ENCODE peak calls at places on chromosome 16, in four cellular contexts. A, P, S and L are unnamed samples.

GRCh38 chr16:2713985-2714774 is 5.8 kb downstream of the PRSS27 start:
- DNase-seq in A (no peak), P (no peak), S (no peak), L (no peak)

GRCh38 chr16:46632778-46633733 is 11.9 kb upstream of the SHCBP1 start:
- DNase-seq in A (no peak), P (no peak), S (no peak), L (no peak)

GRCh38 chr16:78984324-78984723 is 616.2 kb downstream of the MAF start:
- DNase-seq in A (no peak), P (no peak), S (no peak), L (no peak)

GRCh38 chr16:80063028-80063767 is 462.7 kb upstream of the MAF start:
- DNase-seq in A (no peak), P (no peak), S (no peak), L (no peak)

GRCh38 chr16:609984-610383 is 20.1 kb downstream of the RAB40C start:
- DNase-seq in A (no peak), P (no peak), S (no peak), L (no peak)

GRCh38 chr16:78324649-78325274 is 225.3 kb downstream of the WWOX start:
- DNase-seq in A (no peak), P (no peak), S (no peak), L (no peak)

GRCh38 chr16:57882797-57883196 is 80.5 kb upstream of the KIFC3 start:
- DNase-seq in A (no peak), P (no peak), S (no peak), L (no peak)

GRCh38 chr16:67547423-67548264 is 14.7 kb upstream of the CTCF start:
- DNase-seq in A (no peak), P (no peak), S (no peak), L (peak)

GRCh38 chr16:21121150-21121549 is 29.5 kb downstream of the DNAH3 start:
- DNase-seq in A (no peak), P (no peak), S (no peak), L (no peak)

GRCh38 chr16:78269251-78269650 is 169.8 kb downstream of the WWOX start:
- DNase-seq in A (no peak), P (no peak), S (no peak), L (no peak)

GRCh38 chr16:47278571-47278970 is 134.8 kb upstream of the NETO2 start:
- DNase-seq in A (no peak), P (no peak), S (no peak), L (no peak)

GRCh38 chr16:27851586-27851985 is 211.9 kb downstream of the GSG1L start:
- DNase-seq in A (no peak), P (no peak), S (no peak), L (peak)

GRCh38 chr16:86722970-86723369 is 144.6 kb downstream of the FOXL1 start:
- DNase-seq in A (no peak), P (no peak), S (no peak), L (no peak)

GRCh38 chr16:67236551-67237395 is 9.8 kb downstream of the TMEM208 start:
- DNase-seq in A (no peak), P (no peak), S (peak), L (peak)

GRCh38 chr16:57859331-57859730 is 57.0 kb upstream of the KIFC3 start:
- DNase-seq in A (no peak), P (no peak), S (no peak), L (no peak)

GRCh38 chr16:11636172-11636721 is 32.0 kb upstream of the SNN start:
- DNase-seq in A (peak), P (no peak), S (no peak), L (no peak)

GRCh38 chr16:2528161-2529060 is 2.8 kb downstream of the CEMP1 start:
- DNase-seq in A (no peak), P (no peak), S (no peak), L (peak)

GRCh38 chr16:11139624-11140375 is 116.2 kb downstream of the SOCS1 start:
- DNase-seq in A (no peak), P (no peak), S (peak), L (no peak)

GRCh38 chr16:69872888-69873287 is 78.2 kb upstream of the CLEC18A start:
- DNase-seq in A (no peak), P (no peak), S (no peak), L (no peak)

GRCh38 chr16:17607624-17608023 is 136.9 kb upstream of the XYLT1 start:
- DNase-seq in A (no peak), P (no peak), S (no peak), L (no peak)

GRCh38 chr16:2282262-2282661 is 14.3 kb upstream of the RNPS1 start:
- DNase-seq in A (no peak), P (no peak), S (no peak), L (no peak)

GRCh38 chr16:6967796-6968195 is 364.8 kb upstream of the RBFOX1 start:
- DNase-seq in A (no peak), P (no peak), S (no peak), L (no peak)

GRCh38 chr16:86075839-86076440 is 177.0 kb downstream of the IRF8 start:
- DNase-seq in A (no peak), P (no peak), S (no peak), L (peak)

GRCh38 chr16:29726845-29727379 is 18.9 kb downstream of the C16orf54 start:
- DNase-seq in A (no peak), P (no peak), S (no peak), L (peak)

GRCh38 chr16:12381662-12382061 is 405.1 kb downstream of the SNX29 start:
- DNase-seq in A (no peak), P (no peak), S (no peak), L (no peak)

GRCh38 chr16:48613061-48613957 is 3.3 kb upstream of the N4BP1 start:
- DNase-seq in A (no peak), P (no peak), S (peak), L (no peak)

GRCh38 chr16:14071576-14072271 is 605 bp downstream of the MRTFB start:
- DNase-seq in A (no peak), P (no peak), S (peak), L (no peak)

GRCh38 chr16:89775223-89775622 is 41.2 kb downstream of the FANCA start:
- DNase-seq in A (no peak), P (no peak), S (no peak), L (no peak)

GRCh38 chr16:4945560-4946502 is 8.9 kb upstream of the PPL start:
- DNase-seq in A (no peak), P (no peak), S (no peak), L (peak)

GRCh38 chr16:12250578-12250977 is 274.0 kb downstream of the SNX29 start:
- DNase-seq in A (no peak), P (no peak), S (no peak), L (no peak)

GRCh38 chr16:79608976-79609375 is 8.4 kb upstream of the MAF start:
- DNase-seq in A (no peak), P (no peak), S (no peak), L (no peak)

GRCh38 chr16:88382491-88383400 is at the start of gene ZNF469:
- DNase-seq in A (no peak), P (no peak), S (no peak), L (peak)

GRCh38 chr16:19696312-19696711 is 21.7 kb downstream of the KNOP1 start:
- DNase-seq in A (peak), P (no peak), S (peak), L (peak)

GRCh38 chr16:73122604-73123386 is 74.9 kb upstream of the ZFHX3 start:
- DNase-seq in A (no peak), P (peak), S (no peak), L (no peak)

GRCh38 chr16:78686601-78687000 is 587.1 kb downstream of the WWOX start:
- DNase-seq in A (no peak), P (no peak), S (no peak), L (no peak)

GRCh38 chr16:10916534-10916933 is 25.7 kb downstream of the DEXI start:
- DNase-seq in A (no peak), P (no peak), S (no peak), L (no peak)

GRCh38 chr16:78177927-78178326 is 78.5 kb downstream of the WWOX start:
- DNase-seq in A (no peak), P (peak), S (no peak), L (no peak)